ENCODE peak calls at places on chromosomes 2 and 18, in seven cellular contexts. One of them, this sample, is unnamed. For H3K4me1, the result is how much of the 10 kb centered on the place peaks cover.

GRCh38 chr2:231047270-231047921 is 9.3 kb upstream of the PSMD1 start:
- DNase-seq in tibial artery: no peak
- DNase-seq in H1: no peak
- DNase-seq in BE2C: no peak
- DNase-seq in A549: no peak
- DNase-seq in kidney: no peak
- DNase-seq in spleen: no peak
- DNase-seq in this sample: no peak

GRCh38 chr2:223760838-223761502 is 76.4 kb downstream of the AP1S3 start:
- DNase-seq in H1: no peak
- DNase-seq in kidney: peak
- DNase-seq in tibial artery: no peak
- DNase-seq in spleen: peak
- DNase-seq in BE2C: no peak
- DNase-seq in A549: peak
- DNase-seq in this sample: no peak

GRCh38 chr2:136067465-136067864 is 50.5 kb downstream of the CXCR4 start:
- DNase-seq in BE2C: no peak
- DNase-seq in kidney: no peak
- DNase-seq in H1: no peak
- DNase-seq in A549: no peak
- DNase-seq in tibial artery: no peak
- DNase-seq in spleen: no peak
- DNase-seq in this sample: no peak

GRCh38 chr2:6968319-6969100 is 51.3 kb downstream of the RNF144A start:
- DNase-seq in BE2C: peak
- DNase-seq in spleen: no peak
- DNase-seq in A549: no peak
- DNase-seq in kidney: no peak
- DNase-seq in tibial artery: no peak
- DNase-seq in H1: no peak
- DNase-seq in this sample: no peak

GRCh38 chr2:161415467-161416293 is 417 bp upstream of the TBR1 start:
- DNase-seq in tibial artery: no peak
- DNase-seq in BE2C: no peak
- DNase-seq in H1: no peak
- DNase-seq in spleen: no peak
- DNase-seq in kidney: no peak
- DNase-seq in A549: no peak
- DNase-seq in this sample: no peak

GRCh38 chr2:65380243-65380642 is 52.2 kb downstream of the SPRED2 start:
- DNase-seq in spleen: no peak
- DNase-seq in BE2C: no peak
- DNase-seq in A549: no peak
- DNase-seq in kidney: no peak
- DNase-seq in H1: no peak
- DNase-seq in tibial artery: no peak
- DNase-seq in this sample: no peak

GRCh38 chr2:130766711-130767407 is 11.5 kb downstream of the AMER3 start:
- DNase-seq in A549: no peak
- DNase-seq in H1: no peak
- DNase-seq in tibial artery: no peak
- DNase-seq in spleen: peak
- DNase-seq in BE2C: no peak
- DNase-seq in kidney: peak
- DNase-seq in this sample: no peak

GRCh38 chr2:239190346-239190745 is 210.5 kb downstream of the HDAC4 start:
- DNase-seq in tibial artery: peak
- DNase-seq in A549: no peak
- DNase-seq in spleen: no peak
- DNase-seq in BE2C: no peak
- DNase-seq in H1: peak
- DNase-seq in kidney: peak
- DNase-seq in this sample: no peak

GRCh38 chr18:52439457-52439856 is 99.5 kb downstream of the DCC start:
- DNase-seq in H1: no peak
- DNase-seq in A549: peak
- DNase-seq in tibial artery: no peak
- DNase-seq in kidney: no peak
- DNase-seq in spleen: no peak
- DNase-seq in BE2C: no peak
- DNase-seq in this sample: no peak

GRCh38 chr2:119011162-119011909 is 69.3 kb downstream of the MARCO start:
- DNase-seq in spleen: no peak
- DNase-seq in BE2C: peak
- DNase-seq in kidney: peak
- DNase-seq in H1: peak
- DNase-seq in tibial artery: no peak
- DNase-seq in A549: peak
- DNase-seq in this sample: peak

GRCh38 chr2:225488743-225489142 is 89.2 kb downstream of the NYAP2 start:
- DNase-seq in A549: no peak
- DNase-seq in H1: no peak
- DNase-seq in kidney: no peak
- DNase-seq in spleen: no peak
- DNase-seq in tibial artery: no peak
- DNase-seq in BE2C: no peak
- DNase-seq in this sample: no peak

GRCh38 chr18:79554945-79555645 is 124.5 kb upstream of the CTDP1 start:
- DNase-seq in H1: no peak
- DNase-seq in A549: no peak
- DNase-seq in tibial artery: no peak
- DNase-seq in kidney: peak
- DNase-seq in spleen: no peak
- DNase-seq in BE2C: no peak
- DNase-seq in this sample: no peak

GRCh38 chr2:193537531-193537930 is 1342.8 kb upstream of the TMEFF2 start:
- DNase-seq in tibial artery: no peak
- DNase-seq in BE2C: no peak
- DNase-seq in kidney: no peak
- DNase-seq in H1: no peak
- DNase-seq in A549: no peak
- DNase-seq in spleen: no peak
- DNase-seq in this sample: no peak

GRCh38 chr2:147394179-147394790 is 450.5 kb upstream of the ACVR2A start:
- DNase-seq in spleen: no peak
- DNase-seq in BE2C: no peak
- DNase-seq in H1: no peak
- DNase-seq in kidney: no peak
- DNase-seq in tibial artery: no peak
- DNase-seq in A549: no peak
- DNase-seq in this sample: no peak

GRCh38 chr18:75407468-75408437 is 19.8 kb downstream of the SMIM21 start:
- DNase-seq in BE2C: no peak
- DNase-seq in A549: no peak
- DNase-seq in tibial artery: no peak
- DNase-seq in spleen: no peak
- DNase-seq in H1: no peak
- DNase-seq in kidney: no peak
- DNase-seq in this sample: no peak

GRCh38 chr2:54166121-54166773 is 50.8 kb downstream of the ACYP2 start:
- DNase-seq in spleen: no peak
- DNase-seq in tibial artery: no peak
- DNase-seq in H1: no peak
- DNase-seq in kidney: no peak
- DNase-seq in A549: no peak
- DNase-seq in BE2C: no peak
- DNase-seq in this sample: no peak

GRCh38 chr2:183505911-183506310 is 381.7 kb downstream of the NUP35 start:
- DNase-seq in BE2C: no peak
- DNase-seq in kidney: no peak
- DNase-seq in tibial artery: no peak
- DNase-seq in A549: no peak
- DNase-seq in H1: no peak
- DNase-seq in spleen: no peak
- DNase-seq in this sample: no peak

GRCh38 chr2:178827739-178828487 is 20.7 kb upstream of the TTN start:
- DNase-seq in kidney: no peak
- DNase-seq in H1: no peak
- DNase-seq in tibial artery: peak
- DNase-seq in BE2C: no peak
- DNase-seq in spleen: no peak
- DNase-seq in A549: no peak
- DNase-seq in this sample: no peak

GRCh38 chr18:36993068-36993467 is 164.1 kb downstream of the KIAA1328 start:
- DNase-seq in tibial artery: no peak
- DNase-seq in kidney: no peak
- DNase-seq in BE2C: no peak
- DNase-seq in A549: no peak
- DNase-seq in spleen: no peak
- DNase-seq in H1: no peak
- DNase-seq in this sample: no peak

GRCh38 chr2:9984217-9984739 is 32.8 kb downstream of the GRHL1 start:
- DNase-seq in A549: peak
- DNase-seq in spleen: no peak
- DNase-seq in H1: no peak
- DNase-seq in BE2C: no peak
- DNase-seq in tibial artery: no peak
- DNase-seq in kidney: no peak
- DNase-seq in this sample: no peak

GRCh38 chr2:176789751-176790150 is 422.8 kb upstream of the HNRNPA3 start:
- DNase-seq in BE2C: no peak
- DNase-seq in kidney: no peak
- DNase-seq in H1: no peak
- DNase-seq in tibial artery: no peak
- DNase-seq in spleen: no peak
- DNase-seq in A549: no peak
- DNase-seq in this sample: no peak

GRCh38 chr2:197705143-197705911 is at the start of gene MARS2:
- DNase-seq in spleen: peak
- DNase-seq in tibial artery: peak
- DNase-seq in BE2C: peak
- DNase-seq in H1: peak
- DNase-seq in kidney: peak
- DNase-seq in A549: peak
- DNase-seq in this sample: peak
- TF ChIP-seq CTCF in spleen: no peak
- TF ChIP-seq CTCF in tibial artery: no peak
- TF ChIP-seq CTCF in BE2C: no peak
- TF ChIP-seq CTCF in H1: no peak
- TF ChIP-seq CTCF in kidney: no peak
- TF ChIP-seq CTCF in A549: no peak
- TF ChIP-seq CTCF in this sample: peak

GRCh38 chr2:152175012-152175367 is 573 bp downstream of the STAM2 start:
- DNase-seq in tibial artery: no peak
- DNase-seq in spleen: no peak
- DNase-seq in A549: no peak
- DNase-seq in BE2C: no peak
- DNase-seq in H1: no peak
- DNase-seq in kidney: no peak
- DNase-seq in this sample: no peak

GRCh38 chr2:152174574-152174973 is 989 bp downstream of the STAM2 start:
- DNase-seq in tibial artery: no peak
- DNase-seq in A549: no peak
- DNase-seq in kidney: no peak
- DNase-seq in H1: no peak
- DNase-seq in spleen: no peak
- DNase-seq in BE2C: no peak
- DNase-seq in this sample: no peak

GRCh38 chr2:152176113-152176714 is 651 bp upstream of the STAM2 start:
- DNase-seq in A549: peak
- DNase-seq in kidney: no peak
- DNase-seq in H1: no peak
- DNase-seq in tibial artery: no peak
- DNase-seq in spleen: no peak
- DNase-seq in BE2C: no peak
- DNase-seq in this sample: no peak

GRCh38 chr2:152175368-152176112 is at the start of gene STAM2:
- DNase-seq in BE2C: peak
- DNase-seq in H1: peak
- DNase-seq in spleen: peak
- DNase-seq in kidney: peak
- DNase-seq in tibial artery: peak
- DNase-seq in A549: peak
- DNase-seq in this sample: peak

DNA sequence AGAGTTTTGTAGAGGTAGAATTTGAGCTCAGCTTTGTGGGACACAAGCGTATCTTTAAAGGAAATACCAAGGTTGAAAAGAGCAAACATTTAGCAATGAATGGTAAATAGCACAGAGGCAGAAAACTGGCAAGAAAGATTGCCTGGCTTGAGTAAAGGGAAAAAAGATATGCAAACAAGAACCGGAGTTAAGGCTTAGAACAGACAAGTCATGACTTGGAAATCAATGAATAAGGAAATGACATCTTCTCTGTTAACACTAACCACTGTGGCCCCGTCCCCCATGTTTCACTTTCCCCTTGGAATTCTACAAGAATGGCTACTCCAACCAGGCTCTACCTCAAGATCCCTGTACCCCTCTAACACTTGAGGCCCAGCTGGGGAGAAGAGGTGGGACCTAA is 3.8 kb downstream of the STAM2 start:
- DNase-seq in H1: no peak
- DNase-seq in kidney: no peak
- DNase-seq in spleen: no peak
- DNase-seq in tibial artery: no peak
- DNase-seq in BE2C: no peak
- DNase-seq in A549: peak
- DNase-seq in this sample: peak
- H3K4me1 ChIP-seq in H1: under half
- H3K4me1 ChIP-seq in kidney: under half
- H3K4me1 ChIP-seq in spleen: half or more
- H3K4me1 ChIP-seq in tibial artery: under half
- H3K4me1 ChIP-seq in BE2C: under half
- H3K4me1 ChIP-seq in A549: half or more
- H3K4me1 ChIP-seq in this sample: under half

GRCh38 chr2:68193774-68194372 is 36.2 kb downstream of the PNO1 start:
- DNase-seq in A549: peak
- DNase-seq in BE2C: no peak
- DNase-seq in H1: no peak
- DNase-seq in tibial artery: no peak
- DNase-seq in spleen: no peak
- DNase-seq in kidney: no peak
- DNase-seq in this sample: no peak

GRCh38 chr2:68193144-68193543 is 35.5 kb downstream of the PNO1 start:
- DNase-seq in H1: no peak
- DNase-seq in spleen: no peak
- DNase-seq in tibial artery: no peak
- DNase-seq in A549: no peak
- DNase-seq in BE2C: no peak
- DNase-seq in kidney: no peak
- DNase-seq in this sample: no peak

GRCh38 chr2:68195096-68195495 is 37.4 kb downstream of the PNO1 start:
- DNase-seq in A549: no peak
- DNase-seq in spleen: no peak
- DNase-seq in H1: no peak
- DNase-seq in kidney: no peak
- DNase-seq in BE2C: no peak
- DNase-seq in tibial artery: no peak
- DNase-seq in this sample: no peak

GRCh38 chr2:68200157-68200787 is 42.6 kb downstream of the PNO1 start:
- DNase-seq in kidney: no peak
- DNase-seq in tibial artery: no peak
- DNase-seq in H1: no peak
- DNase-seq in A549: no peak
- DNase-seq in spleen: no peak
- DNase-seq in BE2C: no peak
- DNase-seq in this sample: no peak

GRCh38 chr2:68196120-68196716 is 38.5 kb downstream of the PNO1 start:
- DNase-seq in tibial artery: peak
- DNase-seq in A549: peak
- DNase-seq in H1: no peak
- DNase-seq in BE2C: no peak
- DNase-seq in kidney: no peak
- DNase-seq in spleen: no peak
- DNase-seq in this sample: no peak
- TF ChIP-seq CTCF in tibial artery: peak
- TF ChIP-seq CTCF in A549: peak
- TF ChIP-seq CTCF in H1: no peak
- TF ChIP-seq CTCF in BE2C: no peak
- TF ChIP-seq CTCF in kidney: peak
- TF ChIP-seq CTCF in spleen: peak
- TF ChIP-seq CTCF in this sample: no peak

GRCh38 chr2:143152652-143153051 is 23.4 kb downstream of the ARHGAP15 start:
- DNase-seq in spleen: no peak
- DNase-seq in tibial artery: no peak
- DNase-seq in BE2C: no peak
- DNase-seq in H1: no peak
- DNase-seq in kidney: no peak
- DNase-seq in A549: no peak
- DNase-seq in this sample: no peak
- H3K4me1 ChIP-seq in spleen: half or more
- H3K4me1 ChIP-seq in tibial artery: under half
- H3K4me1 ChIP-seq in BE2C: under half
- H3K4me1 ChIP-seq in H1: under half
- H3K4me1 ChIP-seq in kidney: under half
- H3K4me1 ChIP-seq in A549: under half
- H3K4me1 ChIP-seq in this sample: under half